ENCODE peak calls at places on chromosome 19, in ten cellular contexts. M is NCI-H2029 treated with DMSO at 0.1 percent for 48 hours; J is C1 segment of cervical spinal cord; K is pancreas; U is cortex of kidney; P is NCI-H2081; H is stimulated activated CD8-positive, alpha-beta memory T cell treated with anti-CD3 and anti-CD28 coated beads, Interleukin-4, amount 100 ng/mL, for 24 hours; W is nucleus accumbens; B is NCI-H1048; O is omental fat pad. T is an unnamed sample.

GRCh38 chr19:14354445-14354844 is 26.8 kb upstream of the ADGRE5 start:
- DNase-seq in M (no peak), J (no peak), K (no peak), U (no peak), P (no peak), H (no peak), W (no peak), B (no peak), O (no peak), T (no peak)

GRCh38 chr19:6287269-6287885 is 7.6 kb upstream of the MLLT1 start:
- DNase-seq in M (no peak), J (no peak), K (no peak), U (no peak), P (no peak), H (no peak), W (no peak), B (no peak), O (no peak), T (no peak)

GRCh38 chr19:15433519-15434069 is 14.8 kb upstream of the AKAP8L start:
- DNase-seq in M (no peak), J (no peak), K (no peak), U (no peak), P (no peak), H (no peak), W (no peak), B (no peak), O (no peak), T (no peak)

GRCh38 chr19:2492870-2493269 is 16.9 kb downstream of the GADD45B start:
- DNase-seq in M (no peak), J (no peak), K (no peak), U (no peak), P (no peak), H (no peak), W (no peak), B (no peak), O (no peak), T (no peak)

GRCh38 chr19:46727036-46727501 is 10.2 kb upstream of the PRKD2 start:
- DNase-seq in M (no peak), J (no peak), K (no peak), U (no peak), P (no peak), H (no peak), W (no peak), B (no peak), O (no peak), T (no peak)

GRCh38 chr19:18176367-18177310 is 3.0 kb downstream of the IFI30 start:
- DNase-seq in M (no peak), J (no peak), K (no peak), U (no peak), P (no peak), H (no peak), W (no peak), B (no peak), O (no peak), T (no peak)

GRCh38 chr19:3683405-3683865 is 16.8 kb downstream of the PIP5K1C start:
- DNase-seq in M (no peak), J (no peak), K (no peak), U (no peak), P (peak), H (no peak), W (no peak), B (no peak), O (no peak), T (peak)

GRCh38 chr19:58572026-58572817 is 913 bp downstream of the MZF1 start:
- DNase-seq in M (no peak), J (no peak), K (peak), U (no peak), P (no peak), H (no peak), W (no peak), B (no peak), O (peak), T (no peak)

GRCh38 chr19:29075149-29075548 is 137.8 kb downstream of the UQCRFS1 start:
- DNase-seq in M (no peak), J (no peak), K (no peak), U (no peak), P (no peak), H (no peak), W (no peak), B (no peak), O (no peak), T (no peak)

GRCh38 chr19:7417671-7418324 is 69.1 kb downstream of the ARHGEF18 start:
- DNase-seq in M (no peak), J (no peak), K (no peak), U (no peak), P (no peak), H (no peak), W (no peak), B (no peak), O (no peak), T (peak)

T was measured in GM23338.